ENCODE peak calls at places on chromosomes 13 and 19, in four cellular contexts. R, Z, E and S are unnamed samples. For H3K4me1, the result is how much of the 10 kb centered on the place peaks cover.

GRCh38 chr13:67588607-67589006 is 358.5 kb upstream of the PCDH9 start:
- DNase-seq in R (no peak), Z (no peak), E (no peak), S (no peak)

GRCh38 chr13:24497742-24498141 is 14.8 kb downstream of the PARP4 start:
- DNase-seq in R (no peak), Z (no peak), E (no peak), S (no peak)

GRCh38 chr13:102978168-102978567 is 88.0 kb downstream of the SLC10A2 start:
- DNase-seq in R (no peak), Z (no peak), E (no peak), S (no peak)

GRCh38 chr19:41570179-41570578 is 5.8 kb upstream of the CEACAM21 start:
- DNase-seq in R (no peak), Z (no peak), E (no peak), S (no peak)

GRCh38 chr19:29449371-29449770 is 76.4 kb upstream of the VSTM2B start:
- DNase-seq in R (no peak), Z (no peak), E (no peak), S (no peak)

GRCh38 chr19:32642771-32643170 is 32.2 kb downstream of the ANKRD27 start:
- DNase-seq in R (no peak), Z (no peak), E (no peak), S (no peak)

GRCh38 chr19:45753548-45753947 is 15.5 kb downstream of the SIX5 start:
- DNase-seq in R (no peak), Z (no peak), E (no peak), S (no peak)

GRCh38 chr19:18479964-18480723 is 41.7 kb downstream of the ELL start:
- DNase-seq in R (no peak), Z (peak), E (peak), S (peak)

GRCh38 chr19:43777163-43777700 is 3.5 kb downstream of the KCNN4 start:
- DNase-seq in R (peak), Z (no peak), E (no peak), S (peak)

GRCh38 chr19:46466536-46467199 is 4.7 kb downstream of the PNMA8A start:
- DNase-seq in R (no peak), Z (no peak), E (peak), S (peak)

GRCh38 chr13:83733293-83733692 is 149.0 kb downstream of the SLITRK1 start:
- DNase-seq in R (no peak), Z (no peak), E (no peak), S (no peak)

GRCh38 chr13:25300861-25301346 is 521 bp upstream of the NUP58 start:
- DNase-seq in R (no peak), Z (peak), E (peak), S (peak)

GRCh38 chr19:58181902-58182576 is 822 bp upstream of the ZNF274 start:
- DNase-seq in R (peak), Z (no peak), E (no peak), S (peak)

GRCh38 chr13:105196052-105196451 is 1339.4 kb downstream of the EFNB2 start:
- DNase-seq in R (peak), Z (no peak), E (no peak), S (no peak)

GRCh38 chr13:34011552-34012085 is 193.7 kb downstream of the RFC3 start:
- DNase-seq in R (no peak), Z (no peak), E (no peak), S (no peak)

GRCh38 chr19:33196446-33197193 is 2.5 kb downstream of the LRP3 start:
- DNase-seq in R (no peak), Z (no peak), E (no peak), S (no peak)

GRCh38 chr13:100442095-100442832 is 146.3 kb downstream of the GGACT start:
- DNase-seq in R (no peak), Z (no peak), E (no peak), S (no peak)

GRCh38 chr19:18452386-18452785 is 14.5 kb upstream of the ISYNA1 start:
- DNase-seq in R (no peak), Z (no peak), E (no peak), S (no peak)

GRCh38 chr13:21227917-21228316 is 51.5 kb downstream of the MRPL57 start:
- DNase-seq in R (no peak), Z (no peak), E (no peak), S (no peak)

GRCh38 chr13:45121421-45121820 is 1.1 kb downstream of the GTF2F2 start:
- DNase-seq in R (peak), Z (no peak), E (no peak), S (no peak)

GRCh38 chr13:42047561-42048322 is 706 bp upstream of the DGKH start:
- DNase-seq in R (peak), Z (peak), E (peak), S (peak)

GRCh38 chr13:103625194-103625593 is 559.0 kb upstream of the SLC10A2 start:
- DNase-seq in R (no peak), Z (no peak), E (no peak), S (no peak)

GRCh38 chr13:42396501-42396900 is 124.5 kb downstream of the AKAP11 start:
- DNase-seq in R (no peak), Z (no peak), E (no peak), S (no peak)

GRCh38 chr19:29547361-29547960 is 21.7 kb downstream of the VSTM2B start:
- DNase-seq in R (no peak), Z (no peak), E (no peak), S (no peak)

GRCh38 chr13:45607931-45608330 is 7.6 kb downstream of the ERICH6B start:
- DNase-seq in R (peak), Z (no peak), E (no peak), S (no peak)

GRCh38 chr19:28526042-28526441 is 686.9 kb downstream of the UQCRFS1 start:
- DNase-seq in R (no peak), Z (no peak), E (no peak), S (no peak)

GRCh38 chr13:104387514-104387913 is 1321.3 kb upstream of the SLC10A2 start:
- DNase-seq in R (no peak), Z (no peak), E (no peak), S (no peak)

GRCh38 chr19:39112338-39112890 is 13.2 kb upstream of the PAK4 start:
- DNase-seq in R (no peak), Z (peak), E (no peak), S (no peak)

GRCh38 chr13:93217701-93218100 is 8.9 kb upstream of the GPC6 start:
- DNase-seq in R (peak), Z (no peak), E (no peak), S (no peak)

GRCh38 chr13:31912641-31913401 is 118.8 kb upstream of the FRY start:
- DNase-seq in R (no peak), Z (no peak), E (no peak), S (no peak)

GRCh38 chr13:112702983-112703379 is 13.1 kb downstream of the ATP11A start:
- DNase-seq in R (no peak), Z (no peak), E (no peak), S (no peak)

GRCh38 chr13:113970810-113971470 is 2.9 kb downstream of the C13orf46 start:
- DNase-seq in R (no peak), Z (peak), E (peak), S (peak)

GRCh38 chr13:111389621-111390521 is 69.4 kb downstream of the TEX29 start:
- DNase-seq in R (no peak), Z (no peak), E (no peak), S (no peak)

GRCh38 chr13:109211616-109212015 is 574.8 kb downstream of the IRS2 start:
- DNase-seq in R (peak), Z (no peak), E (no peak), S (no peak)

GRCh38 chr19:36093146-36093662 is 17.7 kb upstream of the OVOL3 start:
- DNase-seq in R (no peak), Z (no peak), E (no peak), S (no peak)

GRCh38 chr19:17966497-17967257 is at the start of gene KCNN1:
- DNase-seq in R (peak), Z (no peak), E (no peak), S (no peak)

GRCh38 chr13:36872621-36873020 is 47.4 kb downstream of the SMAD9 start:
- DNase-seq in R (no peak), Z (no peak), E (no peak), S (no peak)

GRCh38 chr19:19460761-19461265 is 54.5 kb downstream of the TSSK6 start:
- DNase-seq in R (peak), Z (peak), E (peak), S (peak)

GRCh38 chr19:17235618-17236413 is 9.8 kb downstream of the OCEL1 start:
- DNase-seq in R (peak), Z (peak), E (peak), S (peak)

GRCh38 chr19:14150041-14150769 is 13.8 kb upstream of the ASF1B start:
- DNase-seq in R (no peak), Z (no peak), E (no peak), S (no peak)

GRCh38 chr13:110368408-110368807 is 61.3 kb downstream of the COL4A2 start:
- DNase-seq in R (no peak), Z (no peak), E (no peak), S (no peak)
- H3K4me1 ChIP-seq in R (under half), Z (under half), E (under half), S (under half)

GRCh38 chr13:77325371-77325941 is 1.4 kb downstream of the MYCBP2 start:
- DNase-seq in R (no peak), Z (no peak), E (no peak), S (no peak)
- H3K4me3 ChIP-seq in R (peak), Z (peak), E (peak), S (peak)

GRCh38 chr13:72565893-72566292 is 161.5 kb downstream of the MZT1 start:
- DNase-seq in R (peak), Z (no peak), E (no peak), S (no peak)
- TF ChIP-seq CTCF in R (peak), Z (peak), E (no peak), S (peak)

GRCh38 chr13:46664195-46664594 is 111.2 kb downstream of the LRCH1 start:
- DNase-seq in R (no peak), Z (no peak), E (no peak), S (no peak)

GRCh38 chr13:46666727-46667456 is 113.9 kb downstream of the LRCH1 start:
- DNase-seq in R (peak), Z (no peak), E (no peak), S (no peak)

GRCh38 chr13:46665243-46665629 is 112.3 kb downstream of the LRCH1 start:
- DNase-seq in R (no peak), Z (no peak), E (no peak), S (no peak)

GRCh38 chr13:46667687-46668281 is 114.8 kb downstream of the LRCH1 start:
- DNase-seq in R (no peak), Z (no peak), E (no peak), S (no peak)

DNA sequence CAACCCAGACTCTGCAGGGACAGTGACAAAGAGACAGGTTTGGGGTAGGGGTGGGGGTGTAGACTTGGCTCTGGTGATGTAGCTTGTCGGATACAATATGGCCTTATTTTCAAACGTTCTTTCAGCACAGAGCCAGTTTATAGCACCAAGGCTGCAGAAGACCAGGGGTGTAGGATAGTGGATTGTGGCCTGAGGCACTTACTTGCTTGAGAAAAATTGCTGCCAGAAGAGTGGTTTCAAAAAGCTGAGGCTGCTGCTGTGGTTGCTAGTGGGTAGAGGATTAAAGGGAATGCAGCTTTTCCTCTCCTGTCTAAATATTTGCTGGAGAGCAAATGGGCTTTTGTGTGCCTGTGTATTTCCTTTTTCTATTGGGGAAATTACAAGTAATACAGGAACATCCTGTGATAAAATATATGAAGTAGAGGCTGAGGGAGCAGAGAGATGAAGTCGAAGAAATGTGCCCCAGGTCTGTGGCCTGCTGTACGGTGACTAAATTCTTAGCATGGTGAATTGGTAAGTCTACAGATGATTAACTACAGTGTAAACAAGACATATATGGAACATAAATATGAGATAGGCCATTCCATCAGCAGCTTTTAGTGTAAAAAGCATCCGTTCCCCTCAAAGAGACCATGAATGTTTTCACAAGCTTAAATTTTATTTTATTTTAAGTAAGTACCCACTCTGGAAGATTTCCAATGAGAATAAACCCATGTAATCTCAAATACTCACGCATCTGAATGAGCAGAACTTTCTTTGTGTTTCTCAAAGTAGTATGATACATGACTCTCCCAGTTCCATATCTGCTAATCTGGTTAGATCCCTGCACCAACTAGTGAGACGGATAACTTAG is 112.9 kb downstream of the LRCH1 start:
- DNase-seq in R (peak), Z (no peak), E (no peak), S (no peak)
- H3K4me1 ChIP-seq in R (half or more), Z (half or more), E (under half), S (under half)

GRCh38 chr19:1364070-1364719 is 19.5 kb upstream of the NDUFS7 start:
- DNase-seq in R (no peak), Z (no peak), E (no peak), S (no peak)

GRCh38 chr19:1361601-1362384 is 21.9 kb upstream of the NDUFS7 start:
- DNase-seq in R (peak), Z (no peak), E (no peak), S (no peak)

GRCh38 chr19:1365306-1365963 is 18.3 kb upstream of the NDUFS7 start:
- DNase-seq in R (no peak), Z (no peak), E (no peak), S (no peak)

GRCh38 chr19:1362385-1363257 is 21.1 kb upstream of the NDUFS7 start:
- DNase-seq in R (no peak), Z (no peak), E (no peak), S (no peak)

GRCh38 chr19:1363599-1363998 is 20.1 kb upstream of the NDUFS7 start:
- DNase-seq in R (no peak), Z (no peak), E (no peak), S (no peak)
- H3K4me3 ChIP-seq in R (no peak), Z (no peak), E (no peak), S (no peak)

GRCh38 chr19:10551698-10552301 is 8.1 kb downstream of the ATG4D start:
- DNase-seq in R (peak), Z (no peak), E (no peak), S (no peak)
- TF ChIP-seq CTCF in R (no peak), Z (no peak), E (no peak), S (no peak)

DNA sequence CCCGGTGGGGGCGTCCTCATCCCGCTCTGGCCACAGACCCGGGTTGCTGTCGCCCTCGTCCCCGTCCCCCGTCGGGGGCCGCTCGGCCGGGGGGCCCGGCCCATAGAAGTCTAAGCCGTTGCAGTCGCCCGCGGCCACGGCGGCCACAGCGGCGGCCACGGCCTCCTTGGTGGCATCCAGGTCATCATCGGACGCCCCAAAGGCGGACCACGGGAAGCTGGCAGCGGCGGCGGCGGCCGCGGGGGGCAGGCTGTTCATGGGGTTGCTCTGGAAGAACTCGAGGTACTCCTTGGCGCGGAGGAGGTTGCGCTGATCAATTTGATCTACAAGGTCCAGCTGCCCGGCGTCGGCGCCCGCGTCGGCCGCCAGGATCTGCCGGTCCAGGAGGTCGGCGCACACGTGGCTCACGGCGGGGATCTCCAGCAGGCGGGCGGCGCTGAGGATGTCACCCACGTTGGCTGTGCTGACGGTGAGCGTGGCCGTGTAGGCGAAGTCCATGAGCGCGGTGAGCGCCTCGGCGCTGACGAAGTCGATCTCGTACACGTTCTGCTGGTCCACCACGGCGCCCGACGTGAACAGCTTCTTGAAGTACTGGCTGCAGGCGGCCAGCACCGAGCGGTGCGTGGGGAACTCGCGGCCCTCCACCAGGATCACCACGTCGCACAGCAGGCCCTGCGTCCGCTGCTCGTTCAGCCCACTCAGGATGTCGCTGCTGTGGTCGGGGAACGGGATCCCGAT is 12.1 kb downstream of the ZBTB7A start:
- DNase-seq in R (no peak), Z (peak), E (no peak), S (no peak)
- H3K4me1 ChIP-seq in R (under half), Z (half or more), E (under half), S (under half)

GRCh38 chr19:54388001-54388802 is 23.5 kb upstream of the LAIR1 start:
- DNase-seq in R (no peak), Z (peak), E (no peak), S (no peak)
- H3K4me3 ChIP-seq in R (peak), Z (peak), E (no peak), S (peak)

DNA sequence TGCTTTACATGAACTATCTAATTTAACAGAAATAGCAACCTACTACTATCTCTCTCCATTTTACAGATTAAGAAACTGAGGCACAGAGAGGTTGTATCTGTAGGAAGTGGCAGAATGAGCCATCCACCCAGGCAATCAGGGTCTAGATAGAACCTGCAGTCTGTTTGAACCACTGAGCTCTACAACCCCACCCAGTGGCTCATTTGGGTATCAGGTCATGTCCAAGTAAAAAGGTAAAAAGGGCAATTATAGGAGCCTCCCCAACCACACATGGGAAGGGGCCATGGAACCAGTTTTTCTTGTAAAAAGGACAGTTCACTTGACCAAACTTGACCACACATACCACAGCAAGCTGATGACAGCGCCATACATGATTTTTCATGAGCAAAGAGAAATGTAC is 92.9 kb upstream of the SGCG start:
- DNase-seq in R (peak), Z (no peak), E (no peak), S (no peak)
- TF ChIP-seq CTCF in R (peak), Z (peak), E (no peak), S (no peak)

DNA sequence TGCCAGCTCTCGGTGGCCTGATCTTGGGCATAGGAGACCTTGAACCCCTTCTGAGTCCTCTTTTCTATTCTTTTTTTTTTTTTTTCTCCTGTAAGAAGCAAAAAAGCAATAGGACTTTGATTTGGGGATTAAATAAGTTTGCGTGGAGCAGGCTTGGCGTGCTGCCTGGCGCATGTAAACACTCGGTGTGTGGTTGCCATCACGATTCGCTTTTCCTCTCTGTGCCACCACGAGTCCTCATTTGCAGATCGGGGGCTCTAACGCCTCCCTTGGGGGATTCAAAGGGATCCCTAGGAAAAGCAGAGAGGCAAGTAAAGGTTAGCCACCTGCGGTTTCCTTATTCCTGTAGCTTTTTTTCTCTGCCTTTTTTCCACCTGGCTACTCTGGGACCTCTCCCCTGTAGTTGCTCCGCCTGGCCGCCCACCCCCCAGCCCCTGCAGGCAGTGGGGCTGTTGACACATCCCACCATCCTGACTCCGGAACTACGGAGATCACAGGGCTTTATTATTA is 1.3 kb downstream of the SAFB start:
- DNase-seq in R (peak), Z (peak), E (peak), S (peak)
- H3K4me1 ChIP-seq in R (under half), Z (half or more), E (under half), S (half or more)